ENCODE peak calls at places on chromosome 15, in four cellular contexts. One of them, this sample, is unnamed.

GRCh38 chr15:85408270-85408746 is 27.9 kb downstream of the AKAP13 start:
- DNase-seq in cardiac muscle cell: no peak
- DNase-seq in mesenchymal stem cell: no peak
- DNase-seq in H9: no peak
- DNase-seq in this sample: no peak

GRCh38 chr15:73800662-73801345 is 47.7 kb upstream of the INSYN1 start:
- DNase-seq in mesenchymal stem cell: peak
- DNase-seq in H9: no peak
- DNase-seq in cardiac muscle cell: no peak
- DNase-seq in this sample: peak

GRCh38 chr15:95261546-95261945 is 1030.2 kb downstream of the MCTP2 start:
- DNase-seq in cardiac muscle cell: no peak
- DNase-seq in H9: no peak
- DNase-seq in mesenchymal stem cell: no peak
- DNase-seq in this sample: no peak

GRCh38 chr15:60523056-60523455 is 44.1 kb upstream of the ICE2 start:
- DNase-seq in H9: no peak
- DNase-seq in mesenchymal stem cell: no peak
- DNase-seq in cardiac muscle cell: no peak
- DNase-seq in this sample: no peak

GRCh38 chr15:62933388-62933787 is 109.2 kb upstream of the TPM1 start:
- DNase-seq in mesenchymal stem cell: no peak
- DNase-seq in H9: no peak
- DNase-seq in cardiac muscle cell: no peak
- DNase-seq in this sample: no peak

GRCh38 chr15:43928152-43928551 is 101.3 kb downstream of the WDR76 start:
- DNase-seq in H9: peak
- DNase-seq in cardiac muscle cell: no peak
- DNase-seq in mesenchymal stem cell: no peak
- DNase-seq in this sample: no peak

GRCh38 chr15:25565470-25566264 is 126.8 kb upstream of the UBE3A start:
- DNase-seq in cardiac muscle cell: peak
- DNase-seq in mesenchymal stem cell: no peak
- DNase-seq in H9: no peak
- DNase-seq in this sample: no peak

GRCh38 chr15:57570994-57571393 is 20.7 kb upstream of the MYZAP start:
- DNase-seq in mesenchymal stem cell: peak
- DNase-seq in H9: no peak
- DNase-seq in cardiac muscle cell: no peak
- DNase-seq in this sample: no peak

GRCh38 chr15:84946772-84947489 is 34.7 kb upstream of the PDE8A start:
- DNase-seq in mesenchymal stem cell: no peak
- DNase-seq in H9: no peak
- DNase-seq in cardiac muscle cell: no peak
- DNase-seq in this sample: no peak

GRCh38 chr15:77069521-77070121 is 1.3 kb downstream of the TSPAN3 start:
- DNase-seq in H9: no peak
- DNase-seq in mesenchymal stem cell: peak
- DNase-seq in cardiac muscle cell: peak
- DNase-seq in this sample: no peak

GRCh38 chr15:68252925-68253534 is 23.5 kb upstream of the CLN6 start:
- DNase-seq in cardiac muscle cell: peak
- DNase-seq in H9: no peak
- DNase-seq in mesenchymal stem cell: peak
- DNase-seq in this sample: no peak

GRCh38 chr15:84883433-84883832 is 1.0 kb upstream of the SLC28A1 start:
- DNase-seq in cardiac muscle cell: no peak
- DNase-seq in mesenchymal stem cell: no peak
- DNase-seq in H9: no peak
- DNase-seq in this sample: no peak

GRCh38 chr15:83170474-83171165 is 37.0 kb downstream of the HDGFL3 start:
- DNase-seq in cardiac muscle cell: no peak
- DNase-seq in H9: no peak
- DNase-seq in mesenchymal stem cell: peak
- DNase-seq in this sample: no peak

GRCh38 chr15:67202091-67202490 is 52.4 kb downstream of the AAGAB start:
- DNase-seq in mesenchymal stem cell: no peak
- DNase-seq in cardiac muscle cell: no peak
- DNase-seq in H9: no peak
- DNase-seq in this sample: no peak
- H3K27ac ChIP-seq in mesenchymal stem cell: no peak
- H3K27ac ChIP-seq in cardiac muscle cell: peak
- H3K27ac ChIP-seq in H9: no peak
- H3K27ac ChIP-seq in this sample: no peak

GRCh38 chr15:99566157-99566900 is 545 bp downstream of the MEF2A start:
- DNase-seq in mesenchymal stem cell: peak
- DNase-seq in cardiac muscle cell: peak
- DNase-seq in H9: peak
- DNase-seq in this sample: no peak

GRCh38 chr15:99564221-99565030 is 1.4 kb upstream of the MEF2A start:
- DNase-seq in mesenchymal stem cell: peak
- DNase-seq in H9: peak
- DNase-seq in cardiac muscle cell: peak
- DNase-seq in this sample: peak

GRCh38 chr15:99562238-99562637 is 3.5 kb upstream of the MEF2A start:
- DNase-seq in H9: no peak
- DNase-seq in mesenchymal stem cell: no peak
- DNase-seq in cardiac muscle cell: no peak
- DNase-seq in this sample: no peak

GRCh38 chr15:99565281-99566156 is at the start of gene MEF2A:
- DNase-seq in H9: peak
- DNase-seq in cardiac muscle cell: peak
- DNase-seq in mesenchymal stem cell: peak
- DNase-seq in this sample: peak

GRCh38 chr15:99565031-99565280 is 828 bp upstream of the MEF2A start:
- DNase-seq in mesenchymal stem cell: no peak
- DNase-seq in cardiac muscle cell: no peak
- DNase-seq in H9: peak
- DNase-seq in this sample: no peak
- H3K27ac ChIP-seq in mesenchymal stem cell: peak
- H3K27ac ChIP-seq in cardiac muscle cell: peak
- H3K27ac ChIP-seq in H9: no peak
- H3K27ac ChIP-seq in this sample: peak

GRCh38 chr15:40339621-40339945 is 1.2 kb downstream of the CCDC9B start:
- DNase-seq in mesenchymal stem cell: no peak
- DNase-seq in H9: no peak
- DNase-seq in cardiac muscle cell: no peak
- DNase-seq in this sample: no peak
- H3K27ac ChIP-seq in mesenchymal stem cell: peak
- H3K27ac ChIP-seq in H9: no peak
- H3K27ac ChIP-seq in cardiac muscle cell: peak
- H3K27ac ChIP-seq in this sample: peak

DNA sequence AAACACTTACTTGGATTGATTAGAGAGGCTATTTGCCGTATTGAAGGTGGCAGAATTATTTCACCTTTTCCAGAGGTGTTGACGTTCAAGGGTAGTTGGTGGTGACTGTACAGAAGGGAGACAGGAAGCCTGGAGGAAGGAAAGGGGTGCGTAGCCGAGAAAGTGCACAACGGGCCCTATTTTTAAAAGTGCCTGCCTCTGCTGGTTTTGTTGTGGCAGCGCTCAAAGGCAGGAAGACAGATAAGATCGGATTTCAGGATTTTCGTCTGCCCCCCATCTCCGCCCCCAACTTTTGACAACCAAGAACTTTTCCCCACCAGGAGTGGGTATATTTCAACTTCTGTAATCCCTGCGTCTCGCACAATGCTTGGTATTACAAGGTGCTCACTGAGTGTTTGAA is 38.5 kb downstream of the SMAD3 start:
- DNase-seq in mesenchymal stem cell: no peak
- DNase-seq in cardiac muscle cell: no peak
- DNase-seq in H9: no peak
- DNase-seq in this sample: no peak
- H3K27ac ChIP-seq in mesenchymal stem cell: no peak
- H3K27ac ChIP-seq in cardiac muscle cell: peak
- H3K27ac ChIP-seq in H9: no peak
- H3K27ac ChIP-seq in this sample: no peak

GRCh38 chr15:65916664-65917406 is 47.5 kb downstream of the RAB11A start:
- DNase-seq in mesenchymal stem cell: peak
- DNase-seq in cardiac muscle cell: peak
- DNase-seq in H9: peak
- DNase-seq in this sample: peak

GRCh38 chr15:65918357-65918920 is 49.1 kb downstream of the RAB11A start:
- DNase-seq in H9: no peak
- DNase-seq in mesenchymal stem cell: no peak
- DNase-seq in cardiac muscle cell: no peak
- DNase-seq in this sample: no peak

GRCh38 chr15:65917936-65918335 is 48.6 kb downstream of the RAB11A start:
- DNase-seq in cardiac muscle cell: no peak
- DNase-seq in H9: no peak
- DNase-seq in mesenchymal stem cell: no peak
- DNase-seq in this sample: no peak

GRCh38 chr15:65916041-65916663 is 46.9 kb downstream of the RAB11A start:
- DNase-seq in H9: no peak
- DNase-seq in mesenchymal stem cell: no peak
- DNase-seq in cardiac muscle cell: no peak
- DNase-seq in this sample: no peak

DNA sequence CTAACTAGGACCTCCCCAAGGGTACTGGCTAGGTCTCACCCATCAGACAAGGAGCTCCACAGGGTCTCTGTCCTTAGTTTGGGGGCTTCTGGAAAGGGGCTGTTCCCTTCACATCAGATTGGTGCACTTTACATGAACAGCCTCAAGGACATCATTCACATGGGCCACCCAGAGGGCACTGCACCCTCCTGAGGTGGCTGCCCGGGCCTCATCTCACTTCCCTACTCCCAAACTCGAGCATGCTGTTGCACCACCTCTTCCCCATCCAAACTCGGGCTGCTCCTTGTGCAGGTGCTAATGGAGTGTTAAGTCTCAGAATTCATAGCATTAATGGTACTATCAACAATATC is 48.1 kb downstream of the RAB11A start:
- DNase-seq in mesenchymal stem cell: no peak
- DNase-seq in cardiac muscle cell: no peak
- DNase-seq in H9: no peak
- DNase-seq in this sample: no peak
- H3K27ac ChIP-seq in mesenchymal stem cell: no peak
- H3K27ac ChIP-seq in cardiac muscle cell: no peak
- H3K27ac ChIP-seq in H9: no peak
- H3K27ac ChIP-seq in this sample: no peak

GRCh38 chr15:88089019-88089603 is 167.4 kb downstream of the NTRK3 start:
- DNase-seq in mesenchymal stem cell: no peak
- DNase-seq in H9: no peak
- DNase-seq in cardiac muscle cell: no peak
- DNase-seq in this sample: no peak

GRCh38 chr15:88080616-88081015 is 175.9 kb downstream of the NTRK3 start:
- DNase-seq in mesenchymal stem cell: no peak
- DNase-seq in cardiac muscle cell: no peak
- DNase-seq in H9: no peak
- DNase-seq in this sample: no peak

GRCh38 chr15:88083828-88084760 is 172.4 kb downstream of the NTRK3 start:
- DNase-seq in H9: no peak
- DNase-seq in mesenchymal stem cell: no peak
- DNase-seq in cardiac muscle cell: no peak
- DNase-seq in this sample: no peak
- H3K27ac ChIP-seq in H9: no peak
- H3K27ac ChIP-seq in mesenchymal stem cell: no peak
- H3K27ac ChIP-seq in cardiac muscle cell: no peak
- H3K27ac ChIP-seq in this sample: no peak

GRCh38 chr15:70281811-70282307 is 184.1 kb upstream of the TLE3 start:
- DNase-seq in H9: no peak
- DNase-seq in cardiac muscle cell: no peak
- DNase-seq in mesenchymal stem cell: peak
- DNase-seq in this sample: no peak
- H3K27ac ChIP-seq in H9: no peak
- H3K27ac ChIP-seq in cardiac muscle cell: no peak
- H3K27ac ChIP-seq in mesenchymal stem cell: no peak
- H3K27ac ChIP-seq in this sample: no peak

GRCh38 chr15:52361975-52362494 is 66.4 kb upstream of the MYO5C start:
- DNase-seq in mesenchymal stem cell: no peak
- DNase-seq in H9: no peak
- DNase-seq in cardiac muscle cell: no peak
- DNase-seq in this sample: no peak

GRCh38 chr15:52362497-52362896 is 66.9 kb upstream of the MYO5C start:
- DNase-seq in cardiac muscle cell: no peak
- DNase-seq in H9: no peak
- DNase-seq in mesenchymal stem cell: peak
- DNase-seq in this sample: no peak

GRCh38 chr15:52357949-52358348 is 62.3 kb upstream of the MYO5C start:
- DNase-seq in mesenchymal stem cell: no peak
- DNase-seq in cardiac muscle cell: no peak
- DNase-seq in H9: no peak
- DNase-seq in this sample: no peak

GRCh38 chr15:52360229-52361203 is 64.9 kb upstream of the MYO5C start:
- DNase-seq in mesenchymal stem cell: no peak
- DNase-seq in cardiac muscle cell: no peak
- DNase-seq in H9: no peak
- DNase-seq in this sample: no peak
- H3K27ac ChIP-seq in mesenchymal stem cell: no peak
- H3K27ac ChIP-seq in cardiac muscle cell: no peak
- H3K27ac ChIP-seq in H9: no peak
- H3K27ac ChIP-seq in this sample: peak

This sample was measured in caudate nucleus.